ENCODE peak calls at places on chromosomes 3 and 15, in ten cellular contexts. One of them, this sample, is unnamed.

GRCh38 chr15:40930430-40931299 is 1.5 kb downstream of the DLL4 start:
- DNase-seq in hippocampal formation: no peak
- DNase-seq in T-cell: peak
- DNase-seq in RCC 7860: no peak
- DNase-seq in glomerular endothelial cell: no peak
- DNase-seq in AML-193: no peak
- DNase-seq in HTR-8/SVneo: no peak
- DNase-seq in RPMI7951: peak
- DNase-seq in naive thymus-derived CD8-positive, alpha-beta T cell: no peak
- DNase-seq in NCI-H1092 treated with DMSO at 0.1 percent for 48 hours: peak
- DNase-seq in this sample: no peak

GRCh38 chr3:16132190-16132589 is 42.3 kb upstream of the GALNT15 start:
- DNase-seq in NCI-H1092 treated with DMSO at 0.1 percent for 48 hours: no peak
- DNase-seq in hippocampal formation: no peak
- DNase-seq in AML-193: no peak
- DNase-seq in HTR-8/SVneo: no peak
- DNase-seq in glomerular endothelial cell: no peak
- DNase-seq in RCC 7860: no peak
- DNase-seq in naive thymus-derived CD8-positive, alpha-beta T cell: no peak
- DNase-seq in RPMI7951: no peak
- DNase-seq in T-cell: no peak
- DNase-seq in this sample: no peak

GRCh38 chr15:68630836-68631235 is 52.0 kb downstream of the CORO2B start:
- DNase-seq in NCI-H1092 treated with DMSO at 0.1 percent for 48 hours: no peak
- DNase-seq in hippocampal formation: no peak
- DNase-seq in RCC 7860: no peak
- DNase-seq in AML-193: no peak
- DNase-seq in naive thymus-derived CD8-positive, alpha-beta T cell: no peak
- DNase-seq in RPMI7951: no peak
- DNase-seq in glomerular endothelial cell: no peak
- DNase-seq in T-cell: no peak
- DNase-seq in HTR-8/SVneo: no peak
- DNase-seq in this sample: no peak

GRCh38 chr15:25554640-25555039 is 115.8 kb upstream of the UBE3A start:
- DNase-seq in NCI-H1092 treated with DMSO at 0.1 percent for 48 hours: no peak
- DNase-seq in T-cell: no peak
- DNase-seq in hippocampal formation: no peak
- DNase-seq in RCC 7860: no peak
- DNase-seq in glomerular endothelial cell: no peak
- DNase-seq in HTR-8/SVneo: no peak
- DNase-seq in naive thymus-derived CD8-positive, alpha-beta T cell: no peak
- DNase-seq in RPMI7951: no peak
- DNase-seq in AML-193: no peak
- DNase-seq in this sample: no peak

GRCh38 chr15:57505949-57506391 is 85.7 kb upstream of the MYZAP start:
- DNase-seq in RPMI7951: peak
- DNase-seq in hippocampal formation: no peak
- DNase-seq in T-cell: no peak
- DNase-seq in AML-193: no peak
- DNase-seq in naive thymus-derived CD8-positive, alpha-beta T cell: no peak
- DNase-seq in NCI-H1092 treated with DMSO at 0.1 percent for 48 hours: no peak
- DNase-seq in HTR-8/SVneo: no peak
- DNase-seq in glomerular endothelial cell: no peak
- DNase-seq in RCC 7860: no peak
- DNase-seq in this sample: no peak

GRCh38 chr3:158709666-158710083 is 22.6 kb downstream of the RARRES1 start:
- DNase-seq in RPMI7951: peak
- DNase-seq in RCC 7860: peak
- DNase-seq in NCI-H1092 treated with DMSO at 0.1 percent for 48 hours: no peak
- DNase-seq in hippocampal formation: no peak
- DNase-seq in naive thymus-derived CD8-positive, alpha-beta T cell: no peak
- DNase-seq in T-cell: no peak
- DNase-seq in glomerular endothelial cell: no peak
- DNase-seq in HTR-8/SVneo: peak
- DNase-seq in AML-193: no peak
- DNase-seq in this sample: peak

GRCh38 chr3:70531063-70531657 is 218.7 kb upstream of the MDFIC2 start:
- DNase-seq in RPMI7951: peak
- DNase-seq in naive thymus-derived CD8-positive, alpha-beta T cell: no peak
- DNase-seq in HTR-8/SVneo: peak
- DNase-seq in glomerular endothelial cell: peak
- DNase-seq in RCC 7860: peak
- DNase-seq in NCI-H1092 treated with DMSO at 0.1 percent for 48 hours: peak
- DNase-seq in AML-193: peak
- DNase-seq in T-cell: no peak
- DNase-seq in hippocampal formation: no peak
- DNase-seq in this sample: peak

GRCh38 chr3:60746690-60747416 is 504.4 kb downstream of the FHIT start:
- DNase-seq in RPMI7951: peak
- DNase-seq in HTR-8/SVneo: no peak
- DNase-seq in glomerular endothelial cell: no peak
- DNase-seq in T-cell: no peak
- DNase-seq in naive thymus-derived CD8-positive, alpha-beta T cell: no peak
- DNase-seq in hippocampal formation: no peak
- DNase-seq in NCI-H1092 treated with DMSO at 0.1 percent for 48 hours: no peak
- DNase-seq in AML-193: peak
- DNase-seq in RCC 7860: no peak
- DNase-seq in this sample: no peak

GRCh38 chr15:101132390-101133180 is 119.3 kb downstream of the CHSY1 start:
- DNase-seq in hippocampal formation: no peak
- DNase-seq in NCI-H1092 treated with DMSO at 0.1 percent for 48 hours: no peak
- DNase-seq in T-cell: no peak
- DNase-seq in glomerular endothelial cell: no peak
- DNase-seq in naive thymus-derived CD8-positive, alpha-beta T cell: no peak
- DNase-seq in RCC 7860: no peak
- DNase-seq in AML-193: no peak
- DNase-seq in RPMI7951: no peak
- DNase-seq in HTR-8/SVneo: no peak
- DNase-seq in this sample: no peak

GRCh38 chr3:120741320-120741719 is 996 bp downstream of the RABL3 start:
- DNase-seq in HTR-8/SVneo: no peak
- DNase-seq in hippocampal formation: no peak
- DNase-seq in AML-193: no peak
- DNase-seq in NCI-H1092 treated with DMSO at 0.1 percent for 48 hours: no peak
- DNase-seq in glomerular endothelial cell: no peak
- DNase-seq in RCC 7860: no peak
- DNase-seq in RPMI7951: no peak
- DNase-seq in T-cell: no peak
- DNase-seq in naive thymus-derived CD8-positive, alpha-beta T cell: no peak
- DNase-seq in this sample: no peak

GRCh38 chr3:192188218-192188835 is 539.0 kb downstream of the FGF12 start:
- DNase-seq in RCC 7860: peak
- DNase-seq in RPMI7951: peak
- DNase-seq in T-cell: peak
- DNase-seq in glomerular endothelial cell: no peak
- DNase-seq in HTR-8/SVneo: peak
- DNase-seq in naive thymus-derived CD8-positive, alpha-beta T cell: no peak
- DNase-seq in NCI-H1092 treated with DMSO at 0.1 percent for 48 hours: peak
- DNase-seq in AML-193: peak
- DNase-seq in hippocampal formation: peak
- DNase-seq in this sample: peak

GRCh38 chr15:67836477-67836876 is 3.4 kb downstream of the RNU6-1 start:
- DNase-seq in naive thymus-derived CD8-positive, alpha-beta T cell: peak
- DNase-seq in NCI-H1092 treated with DMSO at 0.1 percent for 48 hours: peak
- DNase-seq in T-cell: peak
- DNase-seq in RPMI7951: peak
- DNase-seq in AML-193: peak
- DNase-seq in hippocampal formation: no peak
- DNase-seq in glomerular endothelial cell: no peak
- DNase-seq in RCC 7860: no peak
- DNase-seq in HTR-8/SVneo: no peak
- DNase-seq in this sample: peak

GRCh38 chr15:43769584-43770228 is 7.1 kb downstream of the ELL3 start:
- DNase-seq in naive thymus-derived CD8-positive, alpha-beta T cell: peak
- DNase-seq in RCC 7860: peak
- DNase-seq in HTR-8/SVneo: peak
- DNase-seq in NCI-H1092 treated with DMSO at 0.1 percent for 48 hours: no peak
- DNase-seq in hippocampal formation: no peak
- DNase-seq in RPMI7951: peak
- DNase-seq in glomerular endothelial cell: no peak
- DNase-seq in AML-193: peak
- DNase-seq in T-cell: peak
- DNase-seq in this sample: peak

GRCh38 chr3:151404316-151404715 is 19.8 kb upstream of the P2RY12 start:
- DNase-seq in hippocampal formation: no peak
- DNase-seq in T-cell: no peak
- DNase-seq in RCC 7860: peak
- DNase-seq in naive thymus-derived CD8-positive, alpha-beta T cell: no peak
- DNase-seq in glomerular endothelial cell: no peak
- DNase-seq in HTR-8/SVneo: no peak
- DNase-seq in RPMI7951: peak
- DNase-seq in NCI-H1092 treated with DMSO at 0.1 percent for 48 hours: no peak
- DNase-seq in AML-193: peak
- DNase-seq in this sample: peak

GRCh38 chr3:182795383-182795782 is 2.1 kb downstream of the ATP11B start:
- DNase-seq in RPMI7951: peak
- DNase-seq in HTR-8/SVneo: peak
- DNase-seq in hippocampal formation: no peak
- DNase-seq in naive thymus-derived CD8-positive, alpha-beta T cell: peak
- DNase-seq in NCI-H1092 treated with DMSO at 0.1 percent for 48 hours: no peak
- DNase-seq in T-cell: no peak
- DNase-seq in glomerular endothelial cell: no peak
- DNase-seq in AML-193: peak
- DNase-seq in RCC 7860: peak
- DNase-seq in this sample: peak

GRCh38 chr15:83449250-83449671 is 2.1 kb downstream of the SH3GL3 start:
- DNase-seq in glomerular endothelial cell: no peak
- DNase-seq in RCC 7860: no peak
- DNase-seq in naive thymus-derived CD8-positive, alpha-beta T cell: no peak
- DNase-seq in RPMI7951: no peak
- DNase-seq in T-cell: no peak
- DNase-seq in HTR-8/SVneo: no peak
- DNase-seq in NCI-H1092 treated with DMSO at 0.1 percent for 48 hours: no peak
- DNase-seq in hippocampal formation: no peak
- DNase-seq in AML-193: no peak
- DNase-seq in this sample: no peak

GRCh38 chr3:138670409-138670808 is 61.8 kb downstream of the FAIM start:
- DNase-seq in hippocampal formation: no peak
- DNase-seq in naive thymus-derived CD8-positive, alpha-beta T cell: no peak
- DNase-seq in NCI-H1092 treated with DMSO at 0.1 percent for 48 hours: peak
- DNase-seq in AML-193: no peak
- DNase-seq in glomerular endothelial cell: no peak
- DNase-seq in RPMI7951: no peak
- DNase-seq in HTR-8/SVneo: no peak
- DNase-seq in RCC 7860: no peak
- DNase-seq in T-cell: no peak
- DNase-seq in this sample: no peak

GRCh38 chr3:57826286-57826951 is 70.3 kb downstream of the SLMAP start:
- DNase-seq in AML-193: no peak
- DNase-seq in naive thymus-derived CD8-positive, alpha-beta T cell: no peak
- DNase-seq in NCI-H1092 treated with DMSO at 0.1 percent for 48 hours: no peak
- DNase-seq in HTR-8/SVneo: no peak
- DNase-seq in RPMI7951: no peak
- DNase-seq in T-cell: no peak
- DNase-seq in glomerular endothelial cell: no peak
- DNase-seq in RCC 7860: no peak
- DNase-seq in hippocampal formation: no peak
- DNase-seq in this sample: peak

GRCh38 chr15:69082041-69082502 is 67.6 kb downstream of the NOX5 start:
- DNase-seq in T-cell: no peak
- DNase-seq in RPMI7951: peak
- DNase-seq in naive thymus-derived CD8-positive, alpha-beta T cell: no peak
- DNase-seq in HTR-8/SVneo: no peak
- DNase-seq in NCI-H1092 treated with DMSO at 0.1 percent for 48 hours: no peak
- DNase-seq in glomerular endothelial cell: no peak
- DNase-seq in hippocampal formation: no peak
- DNase-seq in RCC 7860: no peak
- DNase-seq in AML-193: no peak
- DNase-seq in this sample: no peak

GRCh38 chr3:53731934-53732624 is 114.1 kb downstream of the CHDH start:
- DNase-seq in glomerular endothelial cell: no peak
- DNase-seq in RPMI7951: no peak
- DNase-seq in HTR-8/SVneo: no peak
- DNase-seq in naive thymus-derived CD8-positive, alpha-beta T cell: no peak
- DNase-seq in AML-193: no peak
- DNase-seq in NCI-H1092 treated with DMSO at 0.1 percent for 48 hours: no peak
- DNase-seq in RCC 7860: no peak
- DNase-seq in hippocampal formation: no peak
- DNase-seq in T-cell: no peak
- DNase-seq in this sample: no peak

GRCh38 chr15:63984331-63984730 is 62.0 kb downstream of the DAPK2 start:
- DNase-seq in AML-193: no peak
- DNase-seq in hippocampal formation: no peak
- DNase-seq in glomerular endothelial cell: no peak
- DNase-seq in HTR-8/SVneo: no peak
- DNase-seq in RPMI7951: no peak
- DNase-seq in naive thymus-derived CD8-positive, alpha-beta T cell: no peak
- DNase-seq in T-cell: no peak
- DNase-seq in NCI-H1092 treated with DMSO at 0.1 percent for 48 hours: no peak
- DNase-seq in RCC 7860: no peak
- DNase-seq in this sample: no peak

GRCh38 chr3:172776049-172776717 is 25.7 kb downstream of the ECT2 start:
- DNase-seq in T-cell: no peak
- DNase-seq in RPMI7951: no peak
- DNase-seq in NCI-H1092 treated with DMSO at 0.1 percent for 48 hours: no peak
- DNase-seq in naive thymus-derived CD8-positive, alpha-beta T cell: no peak
- DNase-seq in RCC 7860: no peak
- DNase-seq in AML-193: no peak
- DNase-seq in HTR-8/SVneo: no peak
- DNase-seq in glomerular endothelial cell: no peak
- DNase-seq in hippocampal formation: no peak
- DNase-seq in this sample: no peak

GRCh38 chr3:45215466-45215865 is 10.6 kb downstream of the TMEM158 start:
- DNase-seq in RPMI7951: no peak
- DNase-seq in AML-193: no peak
- DNase-seq in RCC 7860: no peak
- DNase-seq in hippocampal formation: no peak
- DNase-seq in glomerular endothelial cell: no peak
- DNase-seq in NCI-H1092 treated with DMSO at 0.1 percent for 48 hours: no peak
- DNase-seq in naive thymus-derived CD8-positive, alpha-beta T cell: no peak
- DNase-seq in HTR-8/SVneo: no peak
- DNase-seq in T-cell: no peak
- DNase-seq in this sample: no peak

GRCh38 chr15:96150277-96150676 is 180.2 kb upstream of the NR2F2 start:
- DNase-seq in NCI-H1092 treated with DMSO at 0.1 percent for 48 hours: no peak
- DNase-seq in AML-193: no peak
- DNase-seq in T-cell: no peak
- DNase-seq in RCC 7860: no peak
- DNase-seq in RPMI7951: no peak
- DNase-seq in glomerular endothelial cell: no peak
- DNase-seq in hippocampal formation: no peak
- DNase-seq in naive thymus-derived CD8-positive, alpha-beta T cell: no peak
- DNase-seq in HTR-8/SVneo: no peak
- DNase-seq in this sample: no peak

GRCh38 chr15:73476704-73477216 is 33.8 kb downstream of the REC114 start:
- DNase-seq in AML-193: no peak
- DNase-seq in RPMI7951: no peak
- DNase-seq in T-cell: no peak
- DNase-seq in hippocampal formation: no peak
- DNase-seq in HTR-8/SVneo: no peak
- DNase-seq in RCC 7860: no peak
- DNase-seq in naive thymus-derived CD8-positive, alpha-beta T cell: no peak
- DNase-seq in glomerular endothelial cell: no peak
- DNase-seq in NCI-H1092 treated with DMSO at 0.1 percent for 48 hours: no peak
- DNase-seq in this sample: no peak

GRCh38 chr3:50028336-50028735 is 60.4 kb upstream of the RBM5 start:
- DNase-seq in naive thymus-derived CD8-positive, alpha-beta T cell: no peak
- DNase-seq in glomerular endothelial cell: no peak
- DNase-seq in RCC 7860: peak
- DNase-seq in hippocampal formation: no peak
- DNase-seq in NCI-H1092 treated with DMSO at 0.1 percent for 48 hours: no peak
- DNase-seq in AML-193: no peak
- DNase-seq in T-cell: no peak
- DNase-seq in HTR-8/SVneo: no peak
- DNase-seq in RPMI7951: peak
- DNase-seq in this sample: peak

GRCh38 chr3:129908417-129908816 is 14.9 kb upstream of the TMCC1 start:
- DNase-seq in glomerular endothelial cell: no peak
- DNase-seq in RCC 7860: no peak
- DNase-seq in T-cell: no peak
- DNase-seq in hippocampal formation: no peak
- DNase-seq in RPMI7951: no peak
- DNase-seq in NCI-H1092 treated with DMSO at 0.1 percent for 48 hours: no peak
- DNase-seq in HTR-8/SVneo: no peak
- DNase-seq in AML-193: no peak
- DNase-seq in naive thymus-derived CD8-positive, alpha-beta T cell: no peak
- DNase-seq in this sample: no peak

GRCh38 chr3:31861839-31862238 is 119.2 kb downstream of the OSBPL10 start:
- DNase-seq in T-cell: no peak
- DNase-seq in RPMI7951: no peak
- DNase-seq in naive thymus-derived CD8-positive, alpha-beta T cell: no peak
- DNase-seq in HTR-8/SVneo: no peak
- DNase-seq in glomerular endothelial cell: no peak
- DNase-seq in hippocampal formation: no peak
- DNase-seq in AML-193: no peak
- DNase-seq in NCI-H1092 treated with DMSO at 0.1 percent for 48 hours: peak
- DNase-seq in RCC 7860: no peak
- DNase-seq in this sample: no peak

This sample was measured in ACHN.